ENCODE peak calls at places on chromosome 3, in six cellular contexts. One of them, this sample, is unnamed.

GRCh38 chr3:159829056-159829995 is 159.3 kb upstream of the IL12A start:
- DNase-seq in nephron progenitor cell: no peak
- DNase-seq in GM13977: no peak
- DNase-seq in cardiac muscle cell: peak
- DNase-seq in mesothelial cell of epicardium: no peak
- DNase-seq in breast epithelium: peak
- DNase-seq in this sample: no peak

GRCh38 chr3:102512734-102513518 is 78.1 kb downstream of the ZPLD1 start:
- DNase-seq in cardiac muscle cell: peak
- DNase-seq in nephron progenitor cell: no peak
- DNase-seq in GM13977: no peak
- DNase-seq in mesothelial cell of epicardium: no peak
- DNase-seq in breast epithelium: no peak
- DNase-seq in this sample: no peak

GRCh38 chr3:129025691-129026435 is 24.8 kb downstream of the EFCC1 start:
- DNase-seq in nephron progenitor cell: no peak
- DNase-seq in GM13977: no peak
- DNase-seq in mesothelial cell of epicardium: no peak
- DNase-seq in breast epithelium: no peak
- DNase-seq in cardiac muscle cell: no peak
- DNase-seq in this sample: no peak

GRCh38 chr3:99760602-99761001 is 57.1 kb upstream of the CMSS1 start:
- DNase-seq in nephron progenitor cell: no peak
- DNase-seq in GM13977: no peak
- DNase-seq in breast epithelium: no peak
- DNase-seq in mesothelial cell of epicardium: no peak
- DNase-seq in cardiac muscle cell: peak
- DNase-seq in this sample: no peak

GRCh38 chr3:46923559-46924350 is 46.2 kb downstream of the PTH1R start:
- DNase-seq in mesothelial cell of epicardium: no peak
- DNase-seq in GM13977: no peak
- DNase-seq in nephron progenitor cell: peak
- DNase-seq in breast epithelium: no peak
- DNase-seq in cardiac muscle cell: peak
- DNase-seq in this sample: peak

GRCh38 chr3:43094851-43095250 is 11.0 kb downstream of the POMGNT2 start:
- DNase-seq in GM13977: no peak
- DNase-seq in breast epithelium: no peak
- DNase-seq in cardiac muscle cell: no peak
- DNase-seq in mesothelial cell of epicardium: no peak
- DNase-seq in nephron progenitor cell: no peak
- DNase-seq in this sample: no peak

GRCh38 chr3:133930341-133930933 is 34.8 kb upstream of the RAB6B start:
- DNase-seq in mesothelial cell of epicardium: no peak
- DNase-seq in GM13977: peak
- DNase-seq in cardiac muscle cell: peak
- DNase-seq in nephron progenitor cell: no peak
- DNase-seq in breast epithelium: no peak
- DNase-seq in this sample: no peak

GRCh38 chr3:48830660-48831190 is 16.9 kb downstream of the PRKAR2A start:
- DNase-seq in breast epithelium: no peak
- DNase-seq in cardiac muscle cell: no peak
- DNase-seq in GM13977: no peak
- DNase-seq in nephron progenitor cell: no peak
- DNase-seq in mesothelial cell of epicardium: peak
- DNase-seq in this sample: no peak

GRCh38 chr3:133038089-133038730 is at the start of gene TMEM108:
- DNase-seq in cardiac muscle cell: peak
- DNase-seq in mesothelial cell of epicardium: peak
- DNase-seq in nephron progenitor cell: peak
- DNase-seq in GM13977: peak
- DNase-seq in breast epithelium: peak
- DNase-seq in this sample: peak

GRCh38 chr3:127775398-127776109 is 46.8 kb downstream of the MGLL start:
- DNase-seq in GM13977: no peak
- DNase-seq in cardiac muscle cell: peak
- DNase-seq in nephron progenitor cell: peak
- DNase-seq in breast epithelium: no peak
- DNase-seq in mesothelial cell of epicardium: no peak
- DNase-seq in this sample: no peak

GRCh38 chr3:161423911-161424522 is 52.7 kb upstream of the SPTSSB start:
- DNase-seq in nephron progenitor cell: no peak
- DNase-seq in breast epithelium: no peak
- DNase-seq in mesothelial cell of epicardium: no peak
- DNase-seq in GM13977: peak
- DNase-seq in cardiac muscle cell: peak
- DNase-seq in this sample: peak

GRCh38 chr3:197800379-197800778 is 9.3 kb downstream of the LRCH3 start:
- DNase-seq in GM13977: no peak
- DNase-seq in cardiac muscle cell: peak
- DNase-seq in nephron progenitor cell: no peak
- DNase-seq in breast epithelium: no peak
- DNase-seq in mesothelial cell of epicardium: no peak
- DNase-seq in this sample: no peak

GRCh38 chr3:25397150-25397549 is 30.9 kb upstream of the RARB start:
- DNase-seq in nephron progenitor cell: no peak
- DNase-seq in GM13977: no peak
- DNase-seq in cardiac muscle cell: no peak
- DNase-seq in mesothelial cell of epicardium: no peak
- DNase-seq in breast epithelium: no peak
- DNase-seq in this sample: no peak

GRCh38 chr3:191051037-191051436 is 148.0 kb upstream of the OSTN start:
- DNase-seq in breast epithelium: no peak
- DNase-seq in nephron progenitor cell: no peak
- DNase-seq in mesothelial cell of epicardium: no peak
- DNase-seq in cardiac muscle cell: peak
- DNase-seq in GM13977: peak
- DNase-seq in this sample: no peak

GRCh38 chr3:61936344-61936937 is 375.1 kb downstream of the PTPRG start:
- DNase-seq in GM13977: peak
- DNase-seq in nephron progenitor cell: peak
- DNase-seq in mesothelial cell of epicardium: no peak
- DNase-seq in breast epithelium: no peak
- DNase-seq in cardiac muscle cell: peak
- DNase-seq in this sample: no peak
- TF ChIP-seq CTCF in GM13977: peak
- TF ChIP-seq CTCF in nephron progenitor cell: peak
- TF ChIP-seq CTCF in mesothelial cell of epicardium: peak
- TF ChIP-seq CTCF in breast epithelium: peak
- TF ChIP-seq CTCF in cardiac muscle cell: peak
- TF ChIP-seq CTCF in this sample: peak

GRCh38 chr3:169931747-169932520 is 20.6 kb downstream of the SAMD7 start:
- DNase-seq in mesothelial cell of epicardium: no peak
- DNase-seq in breast epithelium: no peak
- DNase-seq in nephron progenitor cell: no peak
- DNase-seq in GM13977: peak
- DNase-seq in cardiac muscle cell: no peak
- DNase-seq in this sample: no peak

DNA sequence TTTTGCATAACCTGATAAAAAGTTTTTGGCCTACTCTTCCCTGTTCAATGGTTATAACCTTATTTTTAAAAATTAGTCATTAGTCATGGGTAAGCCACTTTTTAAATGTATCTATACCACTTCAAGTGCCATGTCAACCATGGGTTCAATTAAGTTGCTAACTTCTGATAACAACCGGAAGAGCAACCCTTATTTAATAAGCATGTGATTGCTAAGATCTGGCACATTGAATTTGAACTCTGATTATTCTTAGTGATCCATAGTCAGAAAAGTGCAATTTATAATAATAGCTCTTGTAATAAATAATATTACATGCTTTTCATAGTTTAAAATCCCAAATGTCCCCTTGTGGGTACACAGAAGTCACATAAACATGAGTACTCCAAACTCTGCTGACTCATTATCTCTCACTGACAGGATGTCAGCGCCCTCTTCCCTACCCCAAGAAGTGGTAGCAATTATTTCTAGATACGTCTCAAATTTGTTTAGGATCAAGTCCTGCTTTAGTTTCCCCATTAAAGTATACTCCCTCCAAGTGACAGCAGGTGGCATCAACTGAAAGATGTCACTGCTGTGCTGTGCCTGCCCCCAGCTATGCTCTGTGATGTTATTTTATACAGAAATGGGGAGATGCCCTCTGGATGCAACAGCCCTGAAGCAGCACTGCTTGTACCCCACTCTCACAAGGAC is 18.6 kb downstream of the SAMD7 start:
- DNase-seq in mesothelial cell of epicardium: no peak
- DNase-seq in GM13977: peak
- DNase-seq in nephron progenitor cell: no peak
- DNase-seq in cardiac muscle cell: no peak
- DNase-seq in breast epithelium: no peak
- DNase-seq in this sample: no peak
- TF ChIP-seq CTCF in mesothelial cell of epicardium: no peak
- TF ChIP-seq CTCF in GM13977: peak
- TF ChIP-seq CTCF in nephron progenitor cell: no peak
- TF ChIP-seq CTCF in cardiac muscle cell: no peak
- TF ChIP-seq CTCF in breast epithelium: no peak
- TF ChIP-seq CTCF in this sample: no peak

GRCh38 chr3:57076422-57076951 is 16.0 kb downstream of the SPATA12 start:
- DNase-seq in GM13977: no peak
- DNase-seq in nephron progenitor cell: no peak
- DNase-seq in cardiac muscle cell: no peak
- DNase-seq in breast epithelium: no peak
- DNase-seq in mesothelial cell of epicardium: no peak
- DNase-seq in this sample: no peak

GRCh38 chr3:57079221-57079831 is 18.9 kb downstream of the SPATA12 start:
- DNase-seq in breast epithelium: peak
- DNase-seq in mesothelial cell of epicardium: no peak
- DNase-seq in cardiac muscle cell: peak
- DNase-seq in nephron progenitor cell: peak
- DNase-seq in GM13977: peak
- DNase-seq in this sample: peak

GRCh38 chr3:57077630-57078365 is 17.3 kb downstream of the SPATA12 start:
- DNase-seq in cardiac muscle cell: no peak
- DNase-seq in mesothelial cell of epicardium: no peak
- DNase-seq in breast epithelium: no peak
- DNase-seq in nephron progenitor cell: no peak
- DNase-seq in GM13977: no peak
- DNase-seq in this sample: no peak

GRCh38 chr3:57080171-57080570 is 19.7 kb downstream of the SPATA12 start:
- DNase-seq in GM13977: no peak
- DNase-seq in mesothelial cell of epicardium: no peak
- DNase-seq in cardiac muscle cell: no peak
- DNase-seq in nephron progenitor cell: no peak
- DNase-seq in breast epithelium: no peak
- DNase-seq in this sample: no peak

DNA sequence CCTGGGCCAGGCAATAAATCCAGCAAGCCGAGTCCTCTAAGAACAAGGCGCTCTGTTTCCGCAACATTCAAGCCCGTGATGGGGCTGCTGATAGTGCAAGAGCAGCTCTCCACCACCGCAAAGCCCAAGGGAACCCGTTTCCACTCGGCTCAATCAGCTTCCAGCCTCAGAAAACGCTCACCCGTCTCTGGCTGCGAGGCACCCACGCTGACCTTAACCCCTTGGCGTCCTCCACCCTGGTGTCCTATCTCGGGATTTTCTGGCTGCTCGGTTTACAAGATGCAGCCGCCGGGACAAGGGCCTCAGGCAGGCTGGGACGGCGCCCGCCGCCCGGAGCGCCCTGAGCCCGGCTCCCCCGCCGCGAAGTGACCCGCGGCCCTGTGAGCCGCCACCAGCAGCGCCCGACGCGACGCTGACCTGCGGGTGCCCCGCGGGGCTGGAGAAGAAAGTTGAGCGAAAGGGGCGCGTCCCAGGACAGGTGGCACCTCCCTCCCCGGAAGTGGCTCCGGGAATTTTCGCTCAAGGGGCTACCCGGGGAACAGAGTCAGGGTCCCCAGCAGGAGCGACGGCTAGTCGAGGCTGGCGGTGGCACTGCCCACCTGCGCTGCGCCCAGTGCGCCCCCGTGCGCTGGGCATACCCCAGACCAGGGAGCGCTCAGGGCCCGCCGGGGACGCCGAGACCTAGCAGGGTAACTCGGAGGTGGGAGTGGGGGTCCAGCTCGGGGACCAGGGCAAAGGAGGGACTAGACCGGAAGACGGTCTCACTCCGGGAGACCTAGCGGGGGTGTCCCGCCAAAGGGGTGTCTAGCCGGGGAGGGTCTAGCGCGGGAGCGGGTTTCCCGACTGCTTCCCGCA is 18.1 kb downstream of the SPATA12 start:
- DNase-seq in GM13977: peak
- DNase-seq in cardiac muscle cell: peak
- DNase-seq in breast epithelium: peak
- DNase-seq in mesothelial cell of epicardium: peak
- DNase-seq in nephron progenitor cell: peak
- DNase-seq in this sample: peak
- TF ChIP-seq CTCF in GM13977: peak
- TF ChIP-seq CTCF in cardiac muscle cell: no peak
- TF ChIP-seq CTCF in breast epithelium: no peak
- TF ChIP-seq CTCF in mesothelial cell of epicardium: no peak
- TF ChIP-seq CTCF in nephron progenitor cell: no peak
- TF ChIP-seq CTCF in this sample: no peak

GRCh38 chr3:175121225-175121624 is 262.1 kb downstream of the NAALADL2 start:
- DNase-seq in breast epithelium: no peak
- DNase-seq in GM13977: no peak
- DNase-seq in nephron progenitor cell: no peak
- DNase-seq in mesothelial cell of epicardium: no peak
- DNase-seq in cardiac muscle cell: no peak
- DNase-seq in this sample: no peak
- TF ChIP-seq CTCF in breast epithelium: no peak
- TF ChIP-seq CTCF in GM13977: peak
- TF ChIP-seq CTCF in nephron progenitor cell: no peak
- TF ChIP-seq CTCF in mesothelial cell of epicardium: no peak
- TF ChIP-seq CTCF in cardiac muscle cell: peak
- TF ChIP-seq CTCF in this sample: peak

GRCh38 chr3:149506965-149507364 is 32.5 kb downstream of the TM4SF4 start:
- DNase-seq in nephron progenitor cell: no peak
- DNase-seq in cardiac muscle cell: no peak
- DNase-seq in GM13977: no peak
- DNase-seq in breast epithelium: no peak
- DNase-seq in mesothelial cell of epicardium: no peak
- DNase-seq in this sample: no peak

GRCh38 chr3:149512073-149512782 is 37.7 kb downstream of the TM4SF4 start:
- DNase-seq in cardiac muscle cell: peak
- DNase-seq in breast epithelium: peak
- DNase-seq in nephron progenitor cell: peak
- DNase-seq in mesothelial cell of epicardium: peak
- DNase-seq in GM13977: peak
- DNase-seq in this sample: peak

GRCh38 chr3:149511040-149511626 is 36.6 kb downstream of the TM4SF4 start:
- DNase-seq in GM13977: no peak
- DNase-seq in breast epithelium: no peak
- DNase-seq in nephron progenitor cell: no peak
- DNase-seq in mesothelial cell of epicardium: no peak
- DNase-seq in cardiac muscle cell: no peak
- DNase-seq in this sample: no peak

GRCh38 chr3:149507491-149508324 is 33.2 kb downstream of the TM4SF4 start:
- DNase-seq in GM13977: no peak
- DNase-seq in mesothelial cell of epicardium: no peak
- DNase-seq in breast epithelium: no peak
- DNase-seq in cardiac muscle cell: peak
- DNase-seq in nephron progenitor cell: no peak
- DNase-seq in this sample: no peak

DNA sequence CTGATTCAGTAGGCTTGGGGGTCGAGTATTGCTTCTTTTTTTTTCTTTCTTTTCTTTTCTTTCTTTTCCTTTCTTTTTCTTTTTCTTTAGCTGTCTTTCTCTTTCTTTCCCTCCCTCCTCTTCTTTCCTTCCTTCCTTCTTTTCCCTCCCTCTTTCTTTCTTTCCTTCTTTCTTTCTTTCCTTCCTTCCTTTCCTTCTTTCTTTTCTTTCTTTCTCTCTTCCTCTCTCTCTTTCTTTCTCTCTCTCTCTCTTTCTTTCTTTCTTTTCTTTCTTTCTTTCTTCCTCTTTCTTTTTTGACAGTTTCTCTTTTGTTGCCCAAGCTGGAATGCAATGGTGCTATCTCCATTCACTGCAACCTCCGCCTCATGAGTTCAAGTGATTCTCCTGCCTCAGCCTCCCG is 36.0 kb downstream of the TM4SF4 start:
- DNase-seq in nephron progenitor cell: no peak
- DNase-seq in breast epithelium: no peak
- DNase-seq in GM13977: no peak
- DNase-seq in mesothelial cell of epicardium: no peak
- DNase-seq in cardiac muscle cell: no peak
- DNase-seq in this sample: no peak
- TF ChIP-seq CTCF in nephron progenitor cell: no peak
- TF ChIP-seq CTCF in breast epithelium: no peak
- TF ChIP-seq CTCF in GM13977: no peak
- TF ChIP-seq CTCF in mesothelial cell of epicardium: no peak
- TF ChIP-seq CTCF in cardiac muscle cell: no peak
- TF ChIP-seq CTCF in this sample: no peak

This sample was measured in D721Med.